ENCODE peak calls at places on chromosome 1, in four cellular contexts. One of them, this sample, is unnamed.

GRCh38 chr1:110967256-110967655 is 3.5 kb upstream of the LRIF1 start:
- DNase-seq in H9: no peak
- DNase-seq in H1: no peak
- DNase-seq in IMR-90: no peak
- DNase-seq in this sample: no peak

GRCh38 chr1:42010381-42010780 is 91.7 kb upstream of the HIVEP3 start:
- DNase-seq in H9: no peak
- DNase-seq in H1: no peak
- DNase-seq in IMR-90: no peak
- DNase-seq in this sample: peak

GRCh38 chr1:114108741-114109255 is 44.9 kb downstream of the SYT6 start:
- DNase-seq in H9: no peak
- DNase-seq in H1: no peak
- DNase-seq in IMR-90: no peak
- DNase-seq in this sample: no peak

GRCh38 chr1:205263580-205264190 is 35.9 kb downstream of the TMCC2 start:
- DNase-seq in H9: no peak
- DNase-seq in H1: no peak
- DNase-seq in IMR-90: peak
- DNase-seq in this sample: no peak

GRCh38 chr1:35164893-35165292 is 28.1 kb downstream of the SFPQ start:
- DNase-seq in H9: no peak
- DNase-seq in H1: no peak
- DNase-seq in IMR-90: no peak
- DNase-seq in this sample: no peak

GRCh38 chr1:28877132-28877781 is 37.1 kb upstream of the EPB41 start:
- DNase-seq in H9: peak
- DNase-seq in H1: no peak
- DNase-seq in IMR-90: peak
- DNase-seq in this sample: peak

GRCh38 chr1:223515416-223515815 is 122.2 kb downstream of the CCDC185 start:
- DNase-seq in H9: no peak
- DNase-seq in H1: no peak
- DNase-seq in IMR-90: no peak
- DNase-seq in this sample: no peak

GRCh38 chr1:38046333-38046883 is at the start of gene POU3F1:
- DNase-seq in H9: no peak
- DNase-seq in H1: no peak
- DNase-seq in IMR-90: no peak
- DNase-seq in this sample: peak

GRCh38 chr1:54485417-54485816 is 62.6 kb upstream of the ACOT11 start:
- DNase-seq in H9: no peak
- DNase-seq in H1: no peak
- DNase-seq in IMR-90: no peak
- DNase-seq in this sample: no peak

GRCh38 chr1:42305639-42306038 is 29.4 kb downstream of the FOXJ3 start:
- DNase-seq in H9: no peak
- DNase-seq in H1: no peak
- DNase-seq in IMR-90: peak
- DNase-seq in this sample: no peak

GRCh38 chr1:118660769-118661168 is 327.4 kb downstream of the TBX15 start:
- DNase-seq in H9: no peak
- DNase-seq in H1: no peak
- DNase-seq in IMR-90: no peak
- DNase-seq in this sample: no peak

GRCh38 chr1:101260531-101260930 is 23.7 kb downstream of the S1PR1 start:
- DNase-seq in H9: no peak
- DNase-seq in H1: no peak
- DNase-seq in IMR-90: peak
- DNase-seq in this sample: no peak

GRCh38 chr1:37692834-37693175 is 489 bp downstream of the CDCA8 start:
- DNase-seq in H9: no peak
- DNase-seq in H1: no peak
- DNase-seq in IMR-90: no peak
- DNase-seq in this sample: no peak

GRCh38 chr1:109892476-109893368 is 17.9 kb upstream of the CSF1 start:
- DNase-seq in H9: no peak
- DNase-seq in H1: no peak
- DNase-seq in IMR-90: peak
- DNase-seq in this sample: no peak

GRCh38 chr1:160407819-160408801 is 7.7 kb downstream of the VANGL2 start:
- DNase-seq in H9: peak
- DNase-seq in H1: no peak
- DNase-seq in IMR-90: no peak
- DNase-seq in this sample: peak

GRCh38 chr1:169105087-169105433 is 1.4 kb upstream of the ATP1B1 start:
- DNase-seq in H9: no peak
- DNase-seq in H1: no peak
- DNase-seq in IMR-90: no peak
- DNase-seq in this sample: no peak
- H2AK5ac ChIP-seq in H9: no peak
- H2AK5ac ChIP-seq in H1: no peak
- H2AK5ac ChIP-seq in IMR-90: no peak
- H2AK5ac ChIP-seq in this sample: no peak

GRCh38 chr1:177984761-177985160 is 14.9 kb upstream of the SEC16B start:
- DNase-seq in H9: no peak
- DNase-seq in H1: no peak
- DNase-seq in IMR-90: no peak
- DNase-seq in this sample: no peak
- H2AK5ac ChIP-seq in H9: no peak
- H2AK5ac ChIP-seq in H1: no peak
- H2AK5ac ChIP-seq in IMR-90: no peak
- H2AK5ac ChIP-seq in this sample: no peak

DNA sequence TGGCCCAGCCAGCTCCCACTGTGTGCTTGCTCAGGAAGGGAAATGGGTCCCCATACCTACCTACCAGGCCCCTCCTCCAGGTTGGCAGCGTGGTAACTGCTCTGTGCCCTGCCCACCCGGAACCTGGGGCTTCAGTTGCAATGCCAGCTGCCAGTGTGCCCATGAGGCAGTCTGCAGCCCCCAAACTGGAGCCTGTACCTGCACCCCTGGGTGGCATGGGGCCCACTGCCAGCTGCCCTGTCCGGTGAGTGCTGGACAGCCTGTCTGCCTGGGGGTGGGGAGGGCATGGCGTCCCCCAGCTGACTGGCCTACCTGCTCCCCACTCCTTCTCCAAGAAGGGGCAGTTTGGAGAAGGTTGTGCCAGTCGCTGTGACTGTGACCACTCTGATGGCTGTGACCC is 10.8 kb upstream of the LRRC71 start:
- DNase-seq in H9: no peak
- DNase-seq in H1: no peak
- DNase-seq in IMR-90: no peak
- DNase-seq in this sample: no peak
- H2AK5ac ChIP-seq in H9: no peak
- H2AK5ac ChIP-seq in H1: no peak
- H2AK5ac ChIP-seq in IMR-90: no peak
- H2AK5ac ChIP-seq in this sample: no peak

DNA sequence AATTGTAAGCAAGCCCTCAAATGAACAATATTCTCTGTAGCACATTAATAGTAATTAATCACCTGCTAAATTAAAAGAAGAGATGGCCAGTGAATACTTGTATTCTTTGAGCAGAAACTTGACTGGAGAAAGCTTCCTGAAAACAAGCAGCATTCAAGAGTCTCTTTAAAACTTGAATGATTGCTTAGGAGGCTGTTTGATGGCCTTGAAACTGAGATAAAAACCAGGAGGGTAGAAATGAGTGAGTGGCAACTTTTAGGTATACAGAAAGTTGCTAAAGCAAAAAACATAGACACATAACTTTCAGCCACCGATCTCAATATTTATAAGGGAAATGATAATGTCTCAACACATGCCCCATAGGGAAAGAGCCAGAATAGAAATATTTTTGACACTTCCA is 234.8 kb upstream of the FMN2 start:
- DNase-seq in H9: no peak
- DNase-seq in H1: no peak
- DNase-seq in IMR-90: no peak
- DNase-seq in this sample: no peak
- H2AK5ac ChIP-seq in H9: no peak
- H2AK5ac ChIP-seq in H1: no peak
- H2AK5ac ChIP-seq in IMR-90: no peak
- H2AK5ac ChIP-seq in this sample: no peak

GRCh38 chr1:231295938-231296337 is 41.7 kb downstream of the EXOC8 start:
- DNase-seq in H9: no peak
- DNase-seq in H1: no peak
- DNase-seq in IMR-90: no peak
- DNase-seq in this sample: no peak
- H2AK5ac ChIP-seq in H9: no peak
- H2AK5ac ChIP-seq in H1: no peak
- H2AK5ac ChIP-seq in IMR-90: no peak
- H2AK5ac ChIP-seq in this sample: no peak

GRCh38 chr1:234345237-234345636 is 28.0 kb upstream of the COA6 start:
- DNase-seq in H9: no peak
- DNase-seq in H1: no peak
- DNase-seq in IMR-90: no peak
- DNase-seq in this sample: no peak
- H2AK5ac ChIP-seq in H9: no peak
- H2AK5ac ChIP-seq in H1: no peak
- H2AK5ac ChIP-seq in IMR-90: no peak
- H2AK5ac ChIP-seq in this sample: no peak

GRCh38 chr1:16007671-16008341 is 3.8 kb downstream of the SRARP start:
- DNase-seq in H9: no peak
- DNase-seq in H1: no peak
- DNase-seq in IMR-90: no peak
- DNase-seq in this sample: no peak

GRCh38 chr1:16006552-16007485 is 2.8 kb downstream of the SRARP start:
- DNase-seq in H9: peak
- DNase-seq in H1: no peak
- DNase-seq in IMR-90: peak
- DNase-seq in this sample: no peak

GRCh38 chr1:16009030-16009460 is 5.0 kb downstream of the SRARP start:
- DNase-seq in H9: peak
- DNase-seq in H1: peak
- DNase-seq in IMR-90: peak
- DNase-seq in this sample: peak

GRCh38 chr1:16005597-16005996 is 1.6 kb downstream of the SRARP start:
- DNase-seq in H9: no peak
- DNase-seq in H1: no peak
- DNase-seq in IMR-90: no peak
- DNase-seq in this sample: no peak

DNA sequence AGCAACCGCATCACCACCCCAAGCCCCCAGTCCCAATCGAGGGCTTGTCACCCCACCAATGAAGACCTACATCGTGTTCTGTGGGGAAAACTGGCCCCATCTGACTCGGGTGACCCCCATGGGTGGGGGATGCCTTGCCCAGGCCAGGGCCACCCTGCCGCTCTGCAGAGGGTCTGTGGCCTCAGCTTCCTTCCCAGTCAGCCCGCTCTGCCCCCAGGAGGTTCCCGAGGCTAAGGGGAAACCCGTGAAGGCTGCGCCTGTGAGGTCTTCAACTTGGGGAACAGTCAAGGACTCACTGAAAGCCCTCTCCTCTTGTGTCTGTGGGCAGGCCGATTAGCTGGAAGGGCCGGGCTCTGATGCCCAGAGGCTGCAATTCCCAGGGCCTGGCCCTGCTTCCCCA is 2.0 kb downstream of the SRARP start:
- DNase-seq in H9: peak
- DNase-seq in H1: no peak
- DNase-seq in IMR-90: no peak
- DNase-seq in this sample: no peak
- H2AK5ac ChIP-seq in H9: no peak
- H2AK5ac ChIP-seq in H1: no peak
- H2AK5ac ChIP-seq in IMR-90: no peak
- H2AK5ac ChIP-seq in this sample: peak